ENCODE peak calls at places on chromosome 5, in six cellular contexts. Y is GM23338, I is K562, C is HepG2, D is H1, K is GM12878. P is an unnamed sample.

GRCh38 chr5:73273379-73274050 is 100.5 kb downstream of the TMEM174 start:
- DNase-seq in Y (no peak), I (no peak), C (peak; percentile 6), D (no peak), K (no peak), P (no peak)

GRCh38 chr5:25567881-25568280 is 923.1 kb upstream of the CDH10 start:
- DNase-seq in Y (peak; percentile 6), I (no peak), C (no peak), D (no peak), K (no peak), P (no peak)

GRCh38 chr5:122263352-122264030 is 48.5 kb upstream of the SNCAIP start:
- DNase-seq in Y (no peak), I (no peak), C (no peak), D (no peak), K (no peak), P (no peak)

GRCh38 chr5:89755024-89755423 is 654.5 kb downstream of the CETN3 start:
- DNase-seq in Y (no peak), I (no peak), C (no peak), D (no peak), K (no peak), P (no peak)

GRCh38 chr5:168042284-168043080 is 249.0 kb upstream of the WWC1 start:
- DNase-seq in Y (no peak), I (no peak), C (no peak), D (no peak), K (no peak), P (no peak)

GRCh38 chr5:68033961-68034581 is 181.5 kb upstream of the PIK3R1 start:
- DNase-seq in Y (no peak), I (no peak), C (no peak), D (no peak), K (no peak), P (no peak)

GRCh38 chr5:179304466-179304865 is 40.8 kb downstream of the ADAMTS2 start:
- DNase-seq in Y (no peak), I (no peak), C (no peak), D (no peak), K (no peak), P (no peak)

GRCh38 chr5:115594343-115595047 is 7.8 kb downstream of the TICAM2 start:
- DNase-seq in Y (no peak), I (no peak), C (no peak), D (no peak), K (no peak), P (no peak)

GRCh38 chr5:128493657-128494329 is 44.3 kb downstream of the FBN2 start:
- DNase-seq in Y (peak; percentile 8), I (no peak), C (no peak), D (no peak), K (no peak), P (no peak)

GRCh38 chr5:82183828-82184227 is 94.3 kb downstream of the RPS23 start:
- DNase-seq in Y (no peak), I (no peak), C (no peak), D (no peak), K (peak; percentile 17), P (no peak)

GRCh38 chr5:106393276-106393675 is 1277.5 kb downstream of the EFNA5 start:
- DNase-seq in Y (no peak), I (no peak), C (no peak), D (no peak), K (no peak), P (no peak)

GRCh38 chr5:112384523-112384922 is 34.6 kb downstream of the EPB41L4A start:
- DNase-seq in Y (no peak), I (no peak), C (no peak), D (no peak), K (no peak), P (no peak)

GRCh38 chr5:82346376-82347212 is 68.4 kb upstream of the RPS23 start:
- DNase-seq in Y (no peak), I (no peak), C (no peak), D (no peak), K (no peak), P (no peak)

GRCh38 chr5:124453221-124454032 is 293.0 kb downstream of the ZNF608 start:
- DNase-seq in Y (no peak), I (no peak), C (no peak), D (no peak), K (peak; percentile 83), P (no peak)

GRCh38 chr5:112551437-112552018 is 132.5 kb upstream of the EPB41L4A start:
- DNase-seq in Y (peak; percentile 77), I (peak; percentile 44), C (peak; percentile 39), D (no peak), K (no peak), P (no peak)

GRCh38 chr5:10601246-10602030 is 37.6 kb downstream of the ANKRD33B start:
- DNase-seq in Y (no peak), I (peak; percentile 49), C (peak; percentile 47), D (no peak), K (no peak), P (no peak)

GRCh38 chr5:125467222-125467621 is 720.8 kb upstream of the ZNF608 start:
- DNase-seq in Y (no peak), I (no peak), C (no peak), D (no peak), K (no peak), P (no peak)

DNA sequence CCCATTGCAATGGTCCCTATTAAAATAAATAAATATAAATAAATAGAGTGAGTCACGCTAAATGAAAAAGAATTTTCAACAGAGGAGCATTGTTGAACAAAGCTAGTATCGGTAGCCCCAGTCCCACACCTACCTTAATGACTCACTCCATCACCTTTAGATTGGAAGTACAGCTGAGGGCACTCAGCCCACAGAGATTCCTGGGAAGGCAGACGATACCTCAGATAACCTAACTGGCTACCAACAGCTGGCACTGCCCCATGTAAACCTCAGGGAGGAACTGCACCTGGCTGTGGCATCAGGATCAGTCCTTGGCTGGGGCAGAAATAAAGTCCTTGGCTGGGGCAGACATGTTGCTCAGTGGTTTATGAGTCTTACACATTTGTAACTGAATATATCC is 49.3 kb downstream of the SPRY4 start:
- DNase-seq in Y (no peak), I (no peak), C (no peak), D (no peak), K (no peak), P (no peak)
- TF ChIP-seq CREB1 in Y (no peak), I (no peak), C (no peak), D (no peak), K (no peak), P (no peak)

DNA sequence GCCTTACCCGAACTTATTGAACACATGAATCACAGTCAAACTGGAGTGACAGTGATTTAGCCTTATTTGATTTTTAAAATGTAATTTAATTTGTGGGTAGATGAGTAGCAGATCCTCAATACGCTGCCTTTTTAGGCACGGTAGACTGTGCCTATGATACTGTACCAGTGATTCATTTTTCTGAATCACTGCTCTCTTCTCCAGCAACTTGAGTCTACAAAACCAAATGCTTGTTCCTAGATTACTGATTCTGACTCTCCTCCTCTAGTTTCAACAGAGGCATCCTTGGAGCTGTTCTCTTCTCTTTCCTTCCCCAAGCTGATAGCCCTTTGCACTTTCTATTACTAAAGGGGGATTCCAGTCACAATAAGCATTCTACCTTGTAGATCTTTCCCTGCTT is 94.3 kb upstream of the IL7R start:
- DNase-seq in Y (no peak), I (no peak), C (no peak), D (no peak), K (no peak), P (no peak)
- TF ChIP-seq CREB1 in Y (no peak), I (no peak), C (no peak), D (no peak), K (no peak), P (no peak)

GRCh38 chr5:34858798-34859197 is 19.8 kb downstream of the TTC23L start:
- DNase-seq in Y (no peak), I (no peak), C (no peak), D (no peak), K (no peak), P (no peak)
- TF ChIP-seq CREB1 in Y (no peak), I (no peak), C (no peak), D (no peak), K (no peak), P (no peak)

GRCh38 chr5:107604146-107604910 is 66.4 kb downstream of the EFNA5 start:
- DNase-seq in Y (no peak), I (no peak), C (no peak), D (no peak), K (no peak), P (no peak)
- TF ChIP-seq CREB1 in Y (no peak), I (no peak), C (no peak), D (no peak), K (no peak), P (no peak)

P was measured in WTC11.